ENCODE peak calls at places on chromosomes 16 and 17, in eight cellular contexts. One of them, this sample, is unnamed.

GRCh38 chr17:44209786-44210341 is 9.6 kb downstream of the UBTF start:
- DNase-seq in transverse colon: no peak
- DNase-seq in CD8-positive, alpha-beta T cell: no peak
- DNase-seq in cardiac fibroblast: no peak
- DNase-seq in breast epithelium: no peak
- DNase-seq in mucosa of descending colon: no peak
- DNase-seq in fibroblast of lung: no peak
- DNase-seq in IMR-90: peak
- DNase-seq in this sample: no peak

GRCh38 chr17:30173649-30174048 is 57.0 kb downstream of the NSRP1 start:
- DNase-seq in transverse colon: no peak
- DNase-seq in CD8-positive, alpha-beta T cell: no peak
- DNase-seq in cardiac fibroblast: peak
- DNase-seq in breast epithelium: no peak
- DNase-seq in mucosa of descending colon: no peak
- DNase-seq in fibroblast of lung: no peak
- DNase-seq in IMR-90: no peak
- DNase-seq in this sample: no peak

GRCh38 chr17:16428098-16428882 is 12.9 kb downstream of the TRPV2 start:
- DNase-seq in transverse colon: peak
- DNase-seq in CD8-positive, alpha-beta T cell: peak
- DNase-seq in cardiac fibroblast: peak
- DNase-seq in breast epithelium: no peak
- DNase-seq in mucosa of descending colon: peak
- DNase-seq in fibroblast of lung: peak
- DNase-seq in IMR-90: peak
- DNase-seq in this sample: peak

GRCh38 chr17:39757931-39758873 is 20.5 kb downstream of the GRB7 start:
- DNase-seq in transverse colon: peak
- DNase-seq in CD8-positive, alpha-beta T cell: peak
- DNase-seq in cardiac fibroblast: no peak
- DNase-seq in breast epithelium: no peak
- DNase-seq in mucosa of descending colon: no peak
- DNase-seq in fibroblast of lung: no peak
- DNase-seq in IMR-90: no peak
- DNase-seq in this sample: no peak

GRCh38 chr16:12723681-12724080 is 80.0 kb downstream of the CPPED1 start:
- DNase-seq in transverse colon: no peak
- DNase-seq in CD8-positive, alpha-beta T cell: no peak
- DNase-seq in cardiac fibroblast: no peak
- DNase-seq in breast epithelium: no peak
- DNase-seq in mucosa of descending colon: no peak
- DNase-seq in fibroblast of lung: no peak
- DNase-seq in IMR-90: no peak
- DNase-seq in this sample: no peak

GRCh38 chr17:57499648-57500049 is 243.3 kb downstream of the MSI2 start:
- DNase-seq in transverse colon: no peak
- DNase-seq in CD8-positive, alpha-beta T cell: no peak
- DNase-seq in cardiac fibroblast: no peak
- DNase-seq in breast epithelium: no peak
- DNase-seq in mucosa of descending colon: no peak
- DNase-seq in fibroblast of lung: no peak
- DNase-seq in IMR-90: no peak
- DNase-seq in this sample: peak

GRCh38 chr16:30515275-30515674 is 11.1 kb downstream of the ZNF768 start:
- DNase-seq in transverse colon: no peak
- DNase-seq in CD8-positive, alpha-beta T cell: no peak
- DNase-seq in cardiac fibroblast: no peak
- DNase-seq in breast epithelium: no peak
- DNase-seq in mucosa of descending colon: no peak
- DNase-seq in fibroblast of lung: no peak
- DNase-seq in IMR-90: no peak
- DNase-seq in this sample: no peak

GRCh38 chr17:2770129-2770528 is 20.7 kb upstream of the CCDC92B start:
- DNase-seq in transverse colon: no peak
- DNase-seq in CD8-positive, alpha-beta T cell: no peak
- DNase-seq in cardiac fibroblast: no peak
- DNase-seq in breast epithelium: no peak
- DNase-seq in mucosa of descending colon: no peak
- DNase-seq in fibroblast of lung: no peak
- DNase-seq in IMR-90: no peak
- DNase-seq in this sample: no peak

GRCh38 chr17:31907342-31907975 is 6.0 kb upstream of the UTP6 start:
- DNase-seq in transverse colon: peak
- DNase-seq in CD8-positive, alpha-beta T cell: peak
- DNase-seq in cardiac fibroblast: peak
- DNase-seq in breast epithelium: no peak
- DNase-seq in mucosa of descending colon: peak
- DNase-seq in fibroblast of lung: peak
- DNase-seq in IMR-90: peak
- DNase-seq in this sample: peak

GRCh38 chr16:29029168-29029994 is 44.5 kb downstream of the LAT start:
- DNase-seq in transverse colon: no peak
- DNase-seq in CD8-positive, alpha-beta T cell: peak
- DNase-seq in cardiac fibroblast: peak
- DNase-seq in breast epithelium: peak
- DNase-seq in mucosa of descending colon: no peak
- DNase-seq in fibroblast of lung: peak
- DNase-seq in IMR-90: peak
- DNase-seq in this sample: peak

GRCh38 chr17:50097907-50098306 is 2.8 kb downstream of the PDK2 start:
- DNase-seq in transverse colon: no peak
- DNase-seq in CD8-positive, alpha-beta T cell: no peak
- DNase-seq in cardiac fibroblast: no peak
- DNase-seq in breast epithelium: no peak
- DNase-seq in mucosa of descending colon: no peak
- DNase-seq in fibroblast of lung: no peak
- DNase-seq in IMR-90: no peak
- DNase-seq in this sample: no peak

GRCh38 chr17:51500454-51500853 is 240.1 kb downstream of the UTP18 start:
- DNase-seq in transverse colon: no peak
- DNase-seq in CD8-positive, alpha-beta T cell: no peak
- DNase-seq in cardiac fibroblast: no peak
- DNase-seq in breast epithelium: no peak
- DNase-seq in mucosa of descending colon: no peak
- DNase-seq in fibroblast of lung: no peak
- DNase-seq in IMR-90: no peak
- DNase-seq in this sample: no peak

DNA sequence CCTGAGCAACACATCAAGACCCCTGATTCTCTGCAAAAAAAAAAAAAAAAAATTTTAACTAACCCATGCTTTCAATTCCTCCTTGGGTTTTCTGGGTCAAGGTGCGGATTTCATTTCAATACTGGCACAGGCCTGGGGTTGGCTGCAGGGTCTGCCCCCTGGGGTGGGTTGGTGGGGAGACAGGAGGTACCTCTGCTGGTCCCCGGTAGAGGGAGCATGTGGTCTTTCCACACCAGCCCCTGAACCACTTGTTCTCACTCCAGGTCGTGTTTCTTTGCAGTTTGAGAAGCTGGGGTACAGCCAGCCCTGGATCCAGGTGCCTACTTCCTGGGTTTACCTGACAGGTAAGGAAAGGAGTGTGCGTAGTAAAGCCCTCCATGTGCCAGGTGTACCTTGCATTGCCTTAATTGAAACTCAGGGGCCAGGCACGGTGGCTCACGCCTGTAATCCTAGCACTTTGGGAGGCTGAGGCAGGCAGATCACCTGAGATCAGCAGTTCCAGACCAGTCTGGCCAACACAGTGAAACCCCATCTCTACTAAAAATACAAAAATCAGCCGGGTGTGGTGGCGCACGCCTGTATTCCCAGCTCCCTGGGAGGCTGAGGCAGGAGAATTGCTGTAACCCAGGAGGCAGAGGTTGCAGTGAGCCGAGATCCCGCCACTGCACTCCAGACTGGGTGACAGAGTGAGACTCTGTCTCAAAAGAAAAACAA is 21.8 kb downstream of the SDR42E2 start:
- DNase-seq in transverse colon: no peak
- DNase-seq in CD8-positive, alpha-beta T cell: peak
- DNase-seq in cardiac fibroblast: no peak
- DNase-seq in breast epithelium: no peak
- DNase-seq in mucosa of descending colon: no peak
- DNase-seq in fibroblast of lung: no peak
- DNase-seq in IMR-90: no peak
- DNase-seq in this sample: peak
- TF ChIP-seq CTCF in transverse colon: no peak
- TF ChIP-seq CTCF in CD8-positive, alpha-beta T cell: no peak
- TF ChIP-seq CTCF in cardiac fibroblast: peak
- TF ChIP-seq CTCF in breast epithelium: no peak
- TF ChIP-seq CTCF in mucosa of descending colon: no peak
- TF ChIP-seq CTCF in fibroblast of lung: no peak
- TF ChIP-seq CTCF in IMR-90: no peak
- TF ChIP-seq CTCF in this sample: peak

GRCh38 chr17:81829858-81830257 is 3.2 kb downstream of the MCRIP1 start:
- DNase-seq in transverse colon: no peak
- DNase-seq in CD8-positive, alpha-beta T cell: no peak
- DNase-seq in cardiac fibroblast: no peak
- DNase-seq in breast epithelium: no peak
- DNase-seq in mucosa of descending colon: no peak
- DNase-seq in fibroblast of lung: no peak
- DNase-seq in IMR-90: no peak
- DNase-seq in this sample: no peak

GRCh38 chr17:81832608-81833159 is 407 bp downstream of the MCRIP1 start:
- DNase-seq in transverse colon: no peak
- DNase-seq in CD8-positive, alpha-beta T cell: no peak
- DNase-seq in cardiac fibroblast: no peak
- DNase-seq in breast epithelium: no peak
- DNase-seq in mucosa of descending colon: no peak
- DNase-seq in fibroblast of lung: no peak
- DNase-seq in IMR-90: no peak
- DNase-seq in this sample: no peak

GRCh38 chr17:81831957-81832607 is 1.0 kb downstream of the MCRIP1 start:
- DNase-seq in transverse colon: no peak
- DNase-seq in CD8-positive, alpha-beta T cell: peak
- DNase-seq in cardiac fibroblast: no peak
- DNase-seq in breast epithelium: no peak
- DNase-seq in mucosa of descending colon: no peak
- DNase-seq in fibroblast of lung: no peak
- DNase-seq in IMR-90: peak
- DNase-seq in this sample: no peak

GRCh38 chr17:81833160-81833920 is at the start of gene MCRIP1:
- DNase-seq in transverse colon: peak
- DNase-seq in CD8-positive, alpha-beta T cell: peak
- DNase-seq in cardiac fibroblast: peak
- DNase-seq in breast epithelium: peak
- DNase-seq in mucosa of descending colon: peak
- DNase-seq in fibroblast of lung: peak
- DNase-seq in IMR-90: peak
- DNase-seq in this sample: peak

DNA sequence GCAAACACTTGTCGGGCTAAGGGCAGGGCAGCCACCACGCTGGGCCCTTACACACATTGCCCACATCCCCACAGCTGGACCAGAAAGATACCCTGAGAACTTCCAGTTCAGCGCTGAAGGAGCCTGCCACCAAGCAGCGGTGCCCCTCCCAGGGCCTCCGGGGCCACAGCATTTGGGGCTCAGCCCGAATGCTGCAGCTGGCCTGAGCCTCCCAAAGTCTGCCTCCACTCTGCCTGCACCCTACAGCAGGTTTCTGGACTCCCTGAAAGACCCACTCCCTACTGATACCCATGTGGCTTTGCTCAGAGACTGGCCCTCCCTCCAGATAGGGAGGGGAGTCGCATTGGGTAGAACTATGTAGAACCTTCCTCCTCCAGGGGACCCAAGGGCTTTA is 1.5 kb downstream of the MCRIP1 start:
- DNase-seq in transverse colon: no peak
- DNase-seq in CD8-positive, alpha-beta T cell: no peak
- DNase-seq in cardiac fibroblast: no peak
- DNase-seq in breast epithelium: no peak
- DNase-seq in mucosa of descending colon: no peak
- DNase-seq in fibroblast of lung: no peak
- DNase-seq in IMR-90: no peak
- DNase-seq in this sample: no peak
- H3K4me3 ChIP-seq in transverse colon: no peak
- H3K4me3 ChIP-seq in CD8-positive, alpha-beta T cell: no peak
- H3K4me3 ChIP-seq in cardiac fibroblast: peak
- H3K4me3 ChIP-seq in breast epithelium: no peak
- H3K4me3 ChIP-seq in mucosa of descending colon: no peak
- H3K4me3 ChIP-seq in fibroblast of lung: peak
- H3K4me3 ChIP-seq in IMR-90: no peak
- H3K4me3 ChIP-seq in this sample: no peak

DNA sequence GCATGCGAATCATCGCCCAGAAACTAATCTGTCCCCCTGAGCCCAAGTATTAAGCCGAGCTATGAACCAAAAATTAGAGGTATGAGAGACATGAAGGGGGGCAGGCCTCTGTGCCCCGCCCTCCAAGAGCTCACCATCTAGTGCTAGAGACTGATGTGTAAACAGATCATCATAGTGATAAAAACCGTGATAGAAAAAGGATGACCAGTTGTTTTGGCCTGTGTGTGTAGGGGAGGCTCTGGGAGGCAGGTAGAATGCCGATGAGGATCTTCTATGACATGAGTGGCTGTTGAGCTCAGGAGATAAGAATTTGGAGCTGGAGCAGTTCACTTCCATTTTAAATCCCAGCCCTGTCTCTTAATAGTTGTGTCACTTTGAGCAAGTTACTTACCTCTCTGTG is 89.0 kb upstream of the TBX2 start:
- DNase-seq in transverse colon: no peak
- DNase-seq in CD8-positive, alpha-beta T cell: no peak
- DNase-seq in cardiac fibroblast: no peak
- DNase-seq in breast epithelium: no peak
- DNase-seq in mucosa of descending colon: no peak
- DNase-seq in fibroblast of lung: no peak
- DNase-seq in IMR-90: no peak
- DNase-seq in this sample: no peak
- TF ChIP-seq CTCF in transverse colon: no peak
- TF ChIP-seq CTCF in CD8-positive, alpha-beta T cell: no peak
- TF ChIP-seq CTCF in cardiac fibroblast: no peak
- TF ChIP-seq CTCF in breast epithelium: no peak
- TF ChIP-seq CTCF in mucosa of descending colon: no peak
- TF ChIP-seq CTCF in fibroblast of lung: no peak
- TF ChIP-seq CTCF in IMR-90: no peak
- TF ChIP-seq CTCF in this sample: no peak

GRCh38 chr16:48580925-48581500 is 29.0 kb downstream of the N4BP1 start:
- DNase-seq in transverse colon: no peak
- DNase-seq in CD8-positive, alpha-beta T cell: no peak
- DNase-seq in cardiac fibroblast: no peak
- DNase-seq in breast epithelium: no peak
- DNase-seq in mucosa of descending colon: no peak
- DNase-seq in fibroblast of lung: no peak
- DNase-seq in IMR-90: no peak
- DNase-seq in this sample: no peak
- H3K4me3 ChIP-seq in transverse colon: no peak
- H3K4me3 ChIP-seq in CD8-positive, alpha-beta T cell: no peak
- H3K4me3 ChIP-seq in cardiac fibroblast: no peak
- H3K4me3 ChIP-seq in breast epithelium: no peak
- H3K4me3 ChIP-seq in mucosa of descending colon: no peak
- H3K4me3 ChIP-seq in fibroblast of lung: no peak
- H3K4me3 ChIP-seq in IMR-90: no peak
- H3K4me3 ChIP-seq in this sample: no peak

This sample was measured in choroid plexus epithelial cell.